ENCODE peak calls at places on chromosomes 2 and 18, in four cellular contexts. One of them, this sample, is unnamed.

GRCh38 chr2:167875524-167875923 is 371.9 kb downstream of the STK39 start:
- DNase-seq in cardiac muscle cell: no peak
- DNase-seq in prostate gland: no peak
- DNase-seq in fibroblast of lung: no peak
- DNase-seq in this sample: no peak

GRCh38 chr18:33603434-33603833 is 25.4 kb downstream of the ASXL3 start:
- DNase-seq in cardiac muscle cell: no peak
- DNase-seq in fibroblast of lung: no peak
- DNase-seq in prostate gland: no peak
- DNase-seq in this sample: no peak

GRCh38 chr2:72676341-72677025 is 149.3 kb downstream of the EXOC6B start:
- DNase-seq in prostate gland: no peak
- DNase-seq in cardiac muscle cell: no peak
- DNase-seq in fibroblast of lung: peak
- DNase-seq in this sample: no peak

GRCh38 chr2:10225291-10226031 is 77.2 kb upstream of the HPCAL1 start:
- DNase-seq in fibroblast of lung: no peak
- DNase-seq in prostate gland: no peak
- DNase-seq in cardiac muscle cell: no peak
- DNase-seq in this sample: no peak

GRCh38 chr2:53379547-53379946 is 388.1 kb upstream of the CHAC2 start:
- DNase-seq in fibroblast of lung: peak
- DNase-seq in cardiac muscle cell: peak
- DNase-seq in prostate gland: no peak
- DNase-seq in this sample: no peak

GRCh38 chr2:120779781-120780283 is 44.2 kb downstream of the GLI2 start:
- DNase-seq in prostate gland: no peak
- DNase-seq in cardiac muscle cell: peak
- DNase-seq in fibroblast of lung: peak
- DNase-seq in this sample: no peak

GRCh38 chr2:240922234-240922981 is 16.3 kb downstream of the CROCC2 start:
- DNase-seq in cardiac muscle cell: no peak
- DNase-seq in prostate gland: no peak
- DNase-seq in fibroblast of lung: no peak
- DNase-seq in this sample: peak

GRCh38 chr2:195257979-195258378 is 399.0 kb upstream of the SLC39A10 start:
- DNase-seq in fibroblast of lung: no peak
- DNase-seq in cardiac muscle cell: no peak
- DNase-seq in prostate gland: no peak
- DNase-seq in this sample: no peak

GRCh38 chr2:12796617-12797016 is 79.9 kb downstream of the TRIB2 start:
- DNase-seq in prostate gland: no peak
- DNase-seq in fibroblast of lung: peak
- DNase-seq in cardiac muscle cell: no peak
- DNase-seq in this sample: no peak

GRCh38 chr2:135317375-135317774 is 213.6 kb downstream of the ZRANB3 start:
- DNase-seq in fibroblast of lung: no peak
- DNase-seq in prostate gland: no peak
- DNase-seq in cardiac muscle cell: no peak
- DNase-seq in this sample: no peak

GRCh38 chr2:188798159-188798558 is 176.0 kb upstream of the COL3A1 start:
- DNase-seq in prostate gland: no peak
- DNase-seq in fibroblast of lung: no peak
- DNase-seq in cardiac muscle cell: no peak
- DNase-seq in this sample: no peak

GRCh38 chr2:237614151-237614720 is 13.2 kb upstream of the LRRFIP1 start:
- DNase-seq in prostate gland: no peak
- DNase-seq in cardiac muscle cell: peak
- DNase-seq in fibroblast of lung: peak
- DNase-seq in this sample: no peak

GRCh38 chr2:37768491-37768925 is 97.1 kb upstream of the CDC42EP3 start:
- DNase-seq in prostate gland: peak
- DNase-seq in cardiac muscle cell: peak
- DNase-seq in fibroblast of lung: peak
- DNase-seq in this sample: no peak

GRCh38 chr2:113888641-113889470 is 1.0 kb upstream of the ACTR3 start:
- DNase-seq in fibroblast of lung: no peak
- DNase-seq in cardiac muscle cell: no peak
- DNase-seq in prostate gland: no peak
- DNase-seq in this sample: no peak

GRCh38 chr2:50491541-50492114 is 540.3 kb downstream of the NRXN1 start:
- DNase-seq in prostate gland: peak
- DNase-seq in cardiac muscle cell: peak
- DNase-seq in fibroblast of lung: peak
- DNase-seq in this sample: no peak

GRCh38 chr2:213119061-213119809 is 32.2 kb downstream of the IKZF2 start:
- DNase-seq in prostate gland: no peak
- DNase-seq in cardiac muscle cell: no peak
- DNase-seq in fibroblast of lung: peak
- DNase-seq in this sample: no peak

GRCh38 chr2:42810971-42811865 is 18.8 kb upstream of the HAAO start:
- DNase-seq in fibroblast of lung: peak
- DNase-seq in prostate gland: peak
- DNase-seq in cardiac muscle cell: peak
- DNase-seq in this sample: no peak

GRCh38 chr2:69668598-69668997 is 25.1 kb upstream of the AAK1 start:
- DNase-seq in cardiac muscle cell: no peak
- DNase-seq in prostate gland: no peak
- DNase-seq in fibroblast of lung: peak
- DNase-seq in this sample: no peak

GRCh38 chr2:71897836-71898235 is 249.8 kb downstream of the CYP26B1 start:
- DNase-seq in fibroblast of lung: no peak
- DNase-seq in cardiac muscle cell: no peak
- DNase-seq in prostate gland: no peak
- DNase-seq in this sample: no peak

GRCh38 chr2:103506812-103507211 is 745.0 kb downstream of the TMEM182 start:
- DNase-seq in fibroblast of lung: no peak
- DNase-seq in cardiac muscle cell: no peak
- DNase-seq in prostate gland: no peak
- DNase-seq in this sample: no peak

GRCh38 chr18:28185121-28185520 is 8.2 kb upstream of the CDH2 start:
- DNase-seq in fibroblast of lung: no peak
- DNase-seq in prostate gland: no peak
- DNase-seq in cardiac muscle cell: no peak
- DNase-seq in this sample: no peak

GRCh38 chr2:5696351-5696740 is 4.2 kb downstream of the SOX11 start:
- DNase-seq in cardiac muscle cell: peak
- DNase-seq in prostate gland: no peak
- DNase-seq in fibroblast of lung: peak
- DNase-seq in this sample: no peak

GRCh38 chr2:70934981-70935380 is 719 bp upstream of the ATP6V1B1 start:
- DNase-seq in cardiac muscle cell: no peak
- DNase-seq in prostate gland: no peak
- DNase-seq in fibroblast of lung: no peak
- DNase-seq in this sample: no peak

GRCh38 chr2:234960091-234961088 is 8.6 kb downstream of the SH3BP4 start:
- DNase-seq in prostate gland: no peak
- DNase-seq in fibroblast of lung: peak
- DNase-seq in cardiac muscle cell: no peak
- DNase-seq in this sample: no peak

GRCh38 chr2:26566081-26566375 is 75.1 kb downstream of the CIB4 start:
- DNase-seq in cardiac muscle cell: no peak
- DNase-seq in prostate gland: no peak
- DNase-seq in fibroblast of lung: no peak
- DNase-seq in this sample: no peak

GRCh38 chr18:50659091-50660003 is 99.5 kb downstream of the MAPK4 start:
- DNase-seq in fibroblast of lung: peak
- DNase-seq in prostate gland: no peak
- DNase-seq in cardiac muscle cell: peak
- DNase-seq in this sample: no peak

GRCh38 chr2:195985731-195986130 is 82.9 kb downstream of the DNAH7 start:
- DNase-seq in cardiac muscle cell: no peak
- DNase-seq in prostate gland: no peak
- DNase-seq in fibroblast of lung: no peak
- DNase-seq in this sample: no peak

GRCh38 chr18:76505611-76506010 is 10.6 kb upstream of the ZNF516 start:
- DNase-seq in cardiac muscle cell: no peak
- DNase-seq in prostate gland: no peak
- DNase-seq in fibroblast of lung: no peak
- DNase-seq in this sample: no peak

GRCh38 chr2:202035089-202035940 is 1.7 kb downstream of the FZD7 start:
- DNase-seq in cardiac muscle cell: peak
- DNase-seq in fibroblast of lung: peak
- DNase-seq in prostate gland: peak
- DNase-seq in this sample: no peak

GRCh38 chr2:12089496-12089895 is 343.1 kb downstream of the LPIN1 start:
- DNase-seq in fibroblast of lung: no peak
- DNase-seq in prostate gland: no peak
- DNase-seq in cardiac muscle cell: no peak
- DNase-seq in this sample: no peak

GRCh38 chr18:26073742-26074141 is 16.7 kb downstream of the SS18 start:
- DNase-seq in prostate gland: no peak
- DNase-seq in cardiac muscle cell: no peak
- DNase-seq in fibroblast of lung: peak
- DNase-seq in this sample: no peak

GRCh38 chr18:49685231-49685942 is 123.5 kb downstream of the LIPG start:
- DNase-seq in prostate gland: no peak
- DNase-seq in cardiac muscle cell: no peak
- DNase-seq in fibroblast of lung: peak
- DNase-seq in this sample: no peak

GRCh38 chr18:10025756-10026290 is 112.0 kb downstream of the VAPA start:
- DNase-seq in fibroblast of lung: peak
- DNase-seq in prostate gland: no peak
- DNase-seq in cardiac muscle cell: no peak
- DNase-seq in this sample: no peak

GRCh38 chr18:34222396-34223163 is 2.1 kb downstream of the NOL4 start:
- DNase-seq in fibroblast of lung: peak
- DNase-seq in prostate gland: no peak
- DNase-seq in cardiac muscle cell: peak
- DNase-seq in this sample: no peak

GRCh38 chr2:119291588-119292167 is 68.0 kb downstream of the STEAP3 start:
- DNase-seq in prostate gland: no peak
- DNase-seq in cardiac muscle cell: no peak
- DNase-seq in fibroblast of lung: no peak
- DNase-seq in this sample: no peak

GRCh38 chr2:119293900-119294299 is 70.3 kb downstream of the STEAP3 start:
- DNase-seq in prostate gland: no peak
- DNase-seq in cardiac muscle cell: no peak
- DNase-seq in fibroblast of lung: no peak
- DNase-seq in this sample: no peak

GRCh38 chr2:119290859-119291587 is 67.4 kb downstream of the STEAP3 start:
- DNase-seq in prostate gland: peak
- DNase-seq in fibroblast of lung: peak
- DNase-seq in cardiac muscle cell: peak
- DNase-seq in this sample: peak

GRCh38 chr2:119293254-119293653 is 69.6 kb downstream of the STEAP3 start:
- DNase-seq in fibroblast of lung: peak
- DNase-seq in cardiac muscle cell: no peak
- DNase-seq in prostate gland: no peak
- DNase-seq in this sample: no peak

GRCh38 chr2:119292226-119292625 is 68.6 kb downstream of the STEAP3 start:
- DNase-seq in cardiac muscle cell: no peak
- DNase-seq in fibroblast of lung: peak
- DNase-seq in prostate gland: no peak
- DNase-seq in this sample: no peak
- TF ChIP-seq CTCF in cardiac muscle cell: peak
- TF ChIP-seq CTCF in fibroblast of lung: peak
- TF ChIP-seq CTCF in prostate gland: peak
- TF ChIP-seq CTCF in this sample: no peak

DNA sequence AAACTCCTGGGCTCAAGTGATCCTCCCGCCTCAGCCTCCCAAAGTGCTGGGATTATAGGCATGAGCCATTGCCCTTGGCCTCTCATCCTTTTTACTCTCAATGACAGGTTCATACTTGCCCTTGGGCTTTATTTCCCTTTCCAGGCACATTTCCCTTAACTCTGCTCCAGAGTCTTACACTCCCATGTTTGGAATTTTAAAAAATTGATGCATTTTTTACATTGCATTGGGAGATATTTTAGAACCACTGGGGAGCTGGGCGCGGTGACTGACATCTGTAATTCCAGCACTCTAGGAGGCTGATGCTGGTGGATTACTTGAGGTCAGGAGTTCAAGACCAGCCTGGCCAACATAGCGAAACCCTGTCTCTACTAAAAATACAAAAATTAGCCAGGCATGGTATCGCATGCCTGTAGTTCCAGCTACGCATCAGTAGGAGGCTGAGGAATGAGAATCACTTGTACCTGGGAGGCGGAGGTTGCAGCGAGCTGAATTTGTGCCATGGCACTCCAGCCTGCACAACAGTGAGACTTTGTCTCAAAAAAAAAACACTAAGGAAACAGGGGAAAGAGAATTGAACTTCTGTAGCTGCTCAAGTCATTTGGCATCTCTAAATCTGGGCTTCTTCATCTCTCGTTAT is 18.2 kb downstream of the TGIF1 start:
- DNase-seq in cardiac muscle cell: no peak
- DNase-seq in prostate gland: no peak
- DNase-seq in fibroblast of lung: no peak
- DNase-seq in this sample: no peak
- TF ChIP-seq CTCF in cardiac muscle cell: no peak
- TF ChIP-seq CTCF in prostate gland: no peak
- TF ChIP-seq CTCF in fibroblast of lung: no peak
- TF ChIP-seq CTCF in this sample: no peak

DNA sequence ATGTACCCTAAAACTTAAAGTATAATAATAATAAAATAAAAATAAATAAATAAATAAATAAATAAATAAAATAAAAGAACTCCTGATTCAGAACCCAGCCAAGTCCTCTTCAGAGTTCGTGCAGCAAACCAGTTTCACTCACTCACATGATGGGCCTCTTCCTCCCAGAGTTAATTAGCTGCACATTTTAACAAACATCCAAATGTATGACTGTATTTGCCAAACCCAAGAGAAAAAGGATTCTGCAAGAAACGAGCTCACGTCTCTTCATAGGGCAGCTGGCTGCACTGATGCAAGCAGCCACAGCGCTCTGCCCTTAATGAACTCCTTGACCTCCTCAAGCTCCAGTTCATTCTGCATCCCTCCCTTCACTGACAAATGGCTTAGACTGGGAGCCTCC is 55.1 kb downstream of the MREG start:
- DNase-seq in cardiac muscle cell: no peak
- DNase-seq in fibroblast of lung: no peak
- DNase-seq in prostate gland: no peak
- DNase-seq in this sample: no peak
- TF ChIP-seq CTCF in cardiac muscle cell: no peak
- TF ChIP-seq CTCF in fibroblast of lung: no peak
- TF ChIP-seq CTCF in prostate gland: no peak
- TF ChIP-seq CTCF in this sample: no peak

DNA sequence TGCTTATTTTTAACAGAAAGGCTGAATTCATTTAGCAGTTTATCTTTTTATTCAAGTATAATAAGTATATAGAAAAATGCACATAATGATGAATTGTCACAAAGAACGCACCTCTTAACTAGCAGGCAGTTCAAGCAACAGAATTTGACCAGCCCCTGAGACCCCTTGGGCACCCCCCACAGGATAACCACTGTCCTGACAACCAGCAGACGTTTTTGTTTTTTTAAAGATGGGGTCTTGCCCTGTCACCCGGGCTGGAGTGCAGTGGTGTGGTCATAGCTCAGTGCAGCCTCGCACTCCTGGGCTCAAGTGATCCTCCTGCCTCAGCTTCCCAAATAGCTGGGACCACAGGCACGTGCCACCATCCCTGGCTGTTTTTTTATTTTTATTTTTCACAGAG is 14.0 kb downstream of the PRELID3A start:
- DNase-seq in cardiac muscle cell: no peak
- DNase-seq in prostate gland: no peak
- DNase-seq in fibroblast of lung: no peak
- DNase-seq in this sample: no peak
- TF ChIP-seq CTCF in cardiac muscle cell: no peak
- TF ChIP-seq CTCF in prostate gland: no peak
- TF ChIP-seq CTCF in fibroblast of lung: no peak
- TF ChIP-seq CTCF in this sample: no peak